ENCODE peak calls at places on chromosomes 16 and 17, in seven cellular contexts. One of them, this sample, is unnamed.

GRCh38 chr17:6577686-6578263 is 21.4 kb upstream of the PITPNM3 start:
- DNase-seq in tibial artery: no peak
- DNase-seq in A549: no peak
- DNase-seq in PC-3: peak
- DNase-seq in activated B cell treated with CpG ODN at 0.5 μM for 24 hours: no peak
- DNase-seq in GM13976: no peak
- DNase-seq in AG09319: no peak
- DNase-seq in this sample: no peak

GRCh38 chr17:74875155-74875969 is 2.6 kb upstream of the FDXR start:
- DNase-seq in tibial artery: no peak
- DNase-seq in A549: no peak
- DNase-seq in PC-3: no peak
- DNase-seq in activated B cell treated with CpG ODN at 0.5 μM for 24 hours: no peak
- DNase-seq in GM13976: no peak
- DNase-seq in AG09319: no peak
- DNase-seq in this sample: no peak

GRCh38 chr17:32558997-32559650 is 72.3 kb downstream of the CDK5R1 start:
- DNase-seq in tibial artery: no peak
- DNase-seq in A549: no peak
- DNase-seq in PC-3: no peak
- DNase-seq in activated B cell treated with CpG ODN at 0.5 μM for 24 hours: no peak
- DNase-seq in GM13976: peak
- DNase-seq in AG09319: no peak
- DNase-seq in this sample: peak

GRCh38 chr17:32445075-32445427 is 741 bp downstream of the PSMD11 start:
- DNase-seq in tibial artery: no peak
- DNase-seq in A549: peak
- DNase-seq in PC-3: peak
- DNase-seq in activated B cell treated with CpG ODN at 0.5 μM for 24 hours: no peak
- DNase-seq in GM13976: no peak
- DNase-seq in AG09319: no peak
- DNase-seq in this sample: no peak

GRCh38 chr17:6712058-6712853 is 913 bp downstream of the SLC13A5 start:
- DNase-seq in tibial artery: no peak
- DNase-seq in A549: no peak
- DNase-seq in PC-3: no peak
- DNase-seq in activated B cell treated with CpG ODN at 0.5 μM for 24 hours: no peak
- DNase-seq in GM13976: no peak
- DNase-seq in AG09319: no peak
- DNase-seq in this sample: no peak

GRCh38 chr16:1674751-1675664 is 3.1 kb upstream of the JPT2 start:
- DNase-seq in tibial artery: no peak
- DNase-seq in A549: peak
- DNase-seq in PC-3: peak
- DNase-seq in activated B cell treated with CpG ODN at 0.5 μM for 24 hours: no peak
- DNase-seq in GM13976: no peak
- DNase-seq in AG09319: no peak
- DNase-seq in this sample: no peak

GRCh38 chr17:57868007-57868774 is 18.3 kb upstream of the MRPS23 start:
- DNase-seq in tibial artery: peak
- DNase-seq in A549: peak
- DNase-seq in PC-3: peak
- DNase-seq in activated B cell treated with CpG ODN at 0.5 μM for 24 hours: peak
- DNase-seq in GM13976: peak
- DNase-seq in AG09319: peak
- DNase-seq in this sample: peak

GRCh38 chr16:27154573-27155521 is 48.5 kb upstream of the KDM8 start:
- DNase-seq in tibial artery: peak
- DNase-seq in A549: peak
- DNase-seq in PC-3: peak
- DNase-seq in activated B cell treated with CpG ODN at 0.5 μM for 24 hours: peak
- DNase-seq in GM13976: peak
- DNase-seq in AG09319: no peak
- DNase-seq in this sample: peak

GRCh38 chr17:82870091-82870491 is 30.3 kb upstream of the ZNF750 start:
- DNase-seq in tibial artery: no peak
- DNase-seq in A549: no peak
- DNase-seq in PC-3: no peak
- DNase-seq in activated B cell treated with CpG ODN at 0.5 μM for 24 hours: no peak
- DNase-seq in GM13976: no peak
- DNase-seq in AG09319: no peak
- DNase-seq in this sample: no peak

GRCh38 chr17:82871776-82872561 is 32.1 kb upstream of the ZNF750 start:
- DNase-seq in tibial artery: no peak
- DNase-seq in A549: no peak
- DNase-seq in PC-3: no peak
- DNase-seq in activated B cell treated with CpG ODN at 0.5 μM for 24 hours: no peak
- DNase-seq in GM13976: no peak
- DNase-seq in AG09319: no peak
- DNase-seq in this sample: no peak

GRCh38 chr17:82872591-82873520 is 33.0 kb upstream of the ZNF750 start:
- DNase-seq in tibial artery: no peak
- DNase-seq in A549: no peak
- DNase-seq in PC-3: no peak
- DNase-seq in activated B cell treated with CpG ODN at 0.5 μM for 24 hours: peak
- DNase-seq in GM13976: peak
- DNase-seq in AG09319: no peak
- DNase-seq in this sample: peak

GRCh38 chr17:82870541-82870940 is 30.7 kb upstream of the ZNF750 start:
- DNase-seq in tibial artery: no peak
- DNase-seq in A549: no peak
- DNase-seq in PC-3: no peak
- DNase-seq in activated B cell treated with CpG ODN at 0.5 μM for 24 hours: no peak
- DNase-seq in GM13976: no peak
- DNase-seq in AG09319: no peak
- DNase-seq in this sample: no peak

GRCh38 chr17:82871056-82871775 is 31.4 kb upstream of the ZNF750 start:
- DNase-seq in tibial artery: no peak
- DNase-seq in A549: no peak
- DNase-seq in PC-3: no peak
- DNase-seq in activated B cell treated with CpG ODN at 0.5 μM for 24 hours: peak
- DNase-seq in GM13976: peak
- DNase-seq in AG09319: no peak
- DNase-seq in this sample: peak
- TF ChIP-seq CTCF in tibial artery: no peak
- TF ChIP-seq CTCF in A549: no peak
- TF ChIP-seq CTCF in PC-3: peak
- TF ChIP-seq CTCF in activated B cell treated with CpG ODN at 0.5 μM for 24 hours: no peak
- TF ChIP-seq CTCF in GM13976: peak
- TF ChIP-seq CTCF in AG09319: no peak
- TF ChIP-seq CTCF in this sample: peak

GRCh38 chr17:40287159-40287493 is 553 bp upstream of the CDC6 start:
- DNase-seq in tibial artery: no peak
- DNase-seq in A549: no peak
- DNase-seq in PC-3: no peak
- DNase-seq in activated B cell treated with CpG ODN at 0.5 μM for 24 hours: no peak
- DNase-seq in GM13976: no peak
- DNase-seq in AG09319: no peak
- DNase-seq in this sample: no peak

GRCh38 chr17:40286473-40286872 is 1.2 kb upstream of the CDC6 start:
- DNase-seq in tibial artery: no peak
- DNase-seq in A549: no peak
- DNase-seq in PC-3: no peak
- DNase-seq in activated B cell treated with CpG ODN at 0.5 μM for 24 hours: no peak
- DNase-seq in GM13976: no peak
- DNase-seq in AG09319: no peak
- DNase-seq in this sample: no peak

GRCh38 chr17:40283662-40284061 is 4.0 kb upstream of the CDC6 start:
- DNase-seq in tibial artery: no peak
- DNase-seq in A549: peak
- DNase-seq in PC-3: peak
- DNase-seq in activated B cell treated with CpG ODN at 0.5 μM for 24 hours: no peak
- DNase-seq in GM13976: peak
- DNase-seq in AG09319: peak
- DNase-seq in this sample: no peak

GRCh38 chr17:40281663-40282062 is 6.0 kb upstream of the CDC6 start:
- DNase-seq in tibial artery: no peak
- DNase-seq in A549: no peak
- DNase-seq in PC-3: no peak
- DNase-seq in activated B cell treated with CpG ODN at 0.5 μM for 24 hours: no peak
- DNase-seq in GM13976: no peak
- DNase-seq in AG09319: no peak
- DNase-seq in this sample: no peak

GRCh38 chr17:40284085-40284713 is 3.5 kb upstream of the CDC6 start:
- DNase-seq in tibial artery: no peak
- DNase-seq in A549: peak
- DNase-seq in PC-3: peak
- DNase-seq in activated B cell treated with CpG ODN at 0.5 μM for 24 hours: no peak
- DNase-seq in GM13976: no peak
- DNase-seq in AG09319: peak
- DNase-seq in this sample: no peak
- TF ChIP-seq CTCF in tibial artery: no peak
- TF ChIP-seq CTCF in A549: no peak
- TF ChIP-seq CTCF in PC-3: no peak
- TF ChIP-seq CTCF in activated B cell treated with CpG ODN at 0.5 μM for 24 hours: no peak
- TF ChIP-seq CTCF in GM13976: no peak
- TF ChIP-seq CTCF in AG09319: peak
- TF ChIP-seq CTCF in this sample: no peak

GRCh38 chr16:84749815-84750214 is 50.0 kb downstream of the USP10 start:
- DNase-seq in tibial artery: no peak
- DNase-seq in A549: no peak
- DNase-seq in PC-3: no peak
- DNase-seq in activated B cell treated with CpG ODN at 0.5 μM for 24 hours: no peak
- DNase-seq in GM13976: no peak
- DNase-seq in AG09319: no peak
- DNase-seq in this sample: no peak

GRCh38 chr16:84742561-84743200 is 42.9 kb downstream of the USP10 start:
- DNase-seq in tibial artery: no peak
- DNase-seq in A549: no peak
- DNase-seq in PC-3: no peak
- DNase-seq in activated B cell treated with CpG ODN at 0.5 μM for 24 hours: no peak
- DNase-seq in GM13976: no peak
- DNase-seq in AG09319: no peak
- DNase-seq in this sample: no peak

GRCh38 chr16:84749072-84749471 is 49.3 kb downstream of the USP10 start:
- DNase-seq in tibial artery: no peak
- DNase-seq in A549: no peak
- DNase-seq in PC-3: no peak
- DNase-seq in activated B cell treated with CpG ODN at 0.5 μM for 24 hours: no peak
- DNase-seq in GM13976: no peak
- DNase-seq in AG09319: no peak
- DNase-seq in this sample: no peak

GRCh38 chr16:84746231-84746630 is 46.4 kb downstream of the USP10 start:
- DNase-seq in tibial artery: no peak
- DNase-seq in A549: no peak
- DNase-seq in PC-3: no peak
- DNase-seq in activated B cell treated with CpG ODN at 0.5 μM for 24 hours: no peak
- DNase-seq in GM13976: no peak
- DNase-seq in AG09319: no peak
- DNase-seq in this sample: no peak

GRCh38 chr16:84746875-84747274 is 47.1 kb downstream of the USP10 start:
- DNase-seq in tibial artery: no peak
- DNase-seq in A549: no peak
- DNase-seq in PC-3: no peak
- DNase-seq in activated B cell treated with CpG ODN at 0.5 μM for 24 hours: no peak
- DNase-seq in GM13976: no peak
- DNase-seq in AG09319: no peak
- DNase-seq in this sample: no peak
- TF ChIP-seq CTCF in tibial artery: no peak
- TF ChIP-seq CTCF in A549: peak
- TF ChIP-seq CTCF in PC-3: peak
- TF ChIP-seq CTCF in activated B cell treated with CpG ODN at 0.5 μM for 24 hours: no peak
- TF ChIP-seq CTCF in GM13976: peak
- TF ChIP-seq CTCF in AG09319: peak
- TF ChIP-seq CTCF in this sample: no peak

GRCh38 chr17:42937712-42938596 is 26.3 kb downstream of the AARSD1 start:
- DNase-seq in tibial artery: no peak
- DNase-seq in A549: peak
- DNase-seq in PC-3: peak
- DNase-seq in activated B cell treated with CpG ODN at 0.5 μM for 24 hours: no peak
- DNase-seq in GM13976: peak
- DNase-seq in AG09319: no peak
- DNase-seq in this sample: peak
- TF ChIP-seq CTCF in tibial artery: peak
- TF ChIP-seq CTCF in A549: peak
- TF ChIP-seq CTCF in PC-3: peak
- TF ChIP-seq CTCF in activated B cell treated with CpG ODN at 0.5 μM for 24 hours: no peak
- TF ChIP-seq CTCF in GM13976: peak
- TF ChIP-seq CTCF in AG09319: peak
- TF ChIP-seq CTCF in this sample: peak

GRCh38 chr16:70472786-70473433 is 18.5 kb downstream of the FCSK start:
- DNase-seq in tibial artery: no peak
- DNase-seq in A549: no peak
- DNase-seq in PC-3: no peak
- DNase-seq in activated B cell treated with CpG ODN at 0.5 μM for 24 hours: no peak
- DNase-seq in GM13976: no peak
- DNase-seq in AG09319: no peak
- DNase-seq in this sample: no peak

GRCh38 chr16:70470141-70470926 is 15.9 kb downstream of the FCSK start:
- DNase-seq in tibial artery: no peak
- DNase-seq in A549: no peak
- DNase-seq in PC-3: no peak
- DNase-seq in activated B cell treated with CpG ODN at 0.5 μM for 24 hours: no peak
- DNase-seq in GM13976: peak
- DNase-seq in AG09319: no peak
- DNase-seq in this sample: no peak

GRCh38 chr16:70468776-70469525 is 14.6 kb downstream of the FCSK start:
- DNase-seq in tibial artery: no peak
- DNase-seq in A549: no peak
- DNase-seq in PC-3: no peak
- DNase-seq in activated B cell treated with CpG ODN at 0.5 μM for 24 hours: no peak
- DNase-seq in GM13976: peak
- DNase-seq in AG09319: no peak
- DNase-seq in this sample: no peak

GRCh38 chr16:70473446-70474319 is 19.3 kb downstream of the FCSK start:
- DNase-seq in tibial artery: no peak
- DNase-seq in A549: no peak
- DNase-seq in PC-3: no peak
- DNase-seq in activated B cell treated with CpG ODN at 0.5 μM for 24 hours: no peak
- DNase-seq in GM13976: peak
- DNase-seq in AG09319: no peak
- DNase-seq in this sample: no peak

GRCh38 chr16:70470927-70471341 is 16.5 kb downstream of the FCSK start:
- DNase-seq in tibial artery: no peak
- DNase-seq in A549: peak
- DNase-seq in PC-3: peak
- DNase-seq in activated B cell treated with CpG ODN at 0.5 μM for 24 hours: no peak
- DNase-seq in GM13976: no peak
- DNase-seq in AG09319: no peak
- DNase-seq in this sample: no peak
- TF ChIP-seq CTCF in tibial artery: peak
- TF ChIP-seq CTCF in A549: peak
- TF ChIP-seq CTCF in PC-3: peak
- TF ChIP-seq CTCF in activated B cell treated with CpG ODN at 0.5 μM for 24 hours: no peak
- TF ChIP-seq CTCF in GM13976: peak
- TF ChIP-seq CTCF in AG09319: peak
- TF ChIP-seq CTCF in this sample: peak

DNA sequence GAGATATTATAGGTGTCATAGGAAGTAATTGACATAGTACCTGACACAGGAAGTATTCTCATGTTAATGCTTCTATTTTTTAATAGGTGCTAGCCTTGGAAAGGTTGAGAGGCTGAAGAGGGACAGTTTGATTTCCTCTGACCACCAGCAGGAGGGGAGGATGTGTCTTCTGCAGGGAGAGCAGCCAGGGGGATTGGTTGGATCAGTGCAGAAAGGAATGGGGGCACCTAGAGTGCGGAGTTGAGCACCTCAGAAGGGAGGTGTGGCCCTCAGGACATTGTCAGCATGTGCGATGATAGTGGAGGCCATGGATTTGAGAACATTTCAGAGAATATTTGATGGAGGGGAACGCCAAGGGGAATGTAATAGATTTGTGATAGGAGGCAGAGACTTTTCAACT is 23.4 kb downstream of the HAPSTR1 start:
- DNase-seq in tibial artery: no peak
- DNase-seq in A549: no peak
- DNase-seq in PC-3: no peak
- DNase-seq in activated B cell treated with CpG ODN at 0.5 μM for 24 hours: no peak
- DNase-seq in GM13976: no peak
- DNase-seq in AG09319: no peak
- DNase-seq in this sample: no peak
- TF ChIP-seq CTCF in tibial artery: no peak
- TF ChIP-seq CTCF in A549: no peak
- TF ChIP-seq CTCF in PC-3: no peak
- TF ChIP-seq CTCF in activated B cell treated with CpG ODN at 0.5 μM for 24 hours: no peak
- TF ChIP-seq CTCF in GM13976: no peak
- TF ChIP-seq CTCF in AG09319: no peak
- TF ChIP-seq CTCF in this sample: no peak